ENCODE peak calls at places on chromosomes 3 and 15, in seven cellular contexts. I is ovary; B is activated CD4-positive, alpha-beta T cell treated with anti-CD3 and anti-CD28 coated beads, Interleukin-2, amount 50 U/mL, for 24 hours; G is upper lobe of left lung; U is T-helper 2 cell; C is RPMI7951; R is T-helper 1 cell. L is an unnamed sample.
A peak's percentile ranks its signal among the peaks of the same experiment; 100 is the strongest.

GRCh38 chr3:101725192-101725889 is 927 bp downstream of the CEP97 start:
- DNase-seq in I (peak; percentile 52), B (no peak), G (no peak), U (peak; percentile 9), C (peak; percentile 57), R (peak; percentile 14), L (no peak)

GRCh38 chr3:186109897-186110803 is 1.3 kb upstream of the ETV5 start:
- DNase-seq in I (peak; percentile 36), B (no peak), G (peak; percentile 48), U (no peak), C (peak; percentile 35), R (no peak), L (peak; percentile 82)

GRCh38 chr15:83698294-83698693 is 44.4 kb downstream of the ADAMTSL3 start:
- DNase-seq in I (peak; percentile 25), B (no peak), G (no peak), U (no peak), C (peak; percentile 47), R (no peak), L (no peak)

GRCh38 chr3:28667646-28668376 is 319.2 kb upstream of the AZI2 start:
- DNase-seq in I (peak; percentile 23), B (peak; percentile 31), G (no peak), U (no peak), C (peak; percentile 24), R (no peak), L (peak; percentile 42)

GRCh38 chr3:159236306-159236705 is 434.5 kb downstream of the MFSD1 start:
- DNase-seq in I (no peak), B (no peak), G (no peak), U (no peak), C (peak; percentile 82), R (no peak), L (peak; percentile 11)

GRCh38 chr3:18778094-18778493 is 353.0 kb upstream of the SATB1 start:
- DNase-seq in I (no peak), B (no peak), G (no peak), U (no peak), C (no peak), R (no peak), L (no peak)

GRCh38 chr3:65177879-65178484 is 490.2 kb upstream of the ADAMTS9 start:
- DNase-seq in I (no peak), B (no peak), G (no peak), U (no peak), C (no peak), R (no peak), L (peak; percentile 11)

GRCh38 chr15:34993413-34993812 is 5.3 kb upstream of the ZNF770 start:
- DNase-seq in I (no peak), B (no peak), G (no peak), U (no peak), C (no peak), R (no peak), L (no peak)

GRCh38 chr3:164460851-164461250 is 617.4 kb downstream of the SI start:
- DNase-seq in I (no peak), B (no peak), G (no peak), U (no peak), C (no peak), R (no peak), L (peak; percentile 29)

GRCh38 chr3:109819786-109820185 is 482.4 kb upstream of the DPPA4 start:
- DNase-seq in I (no peak), B (no peak), G (no peak), U (no peak), C (no peak), R (no peak), L (no peak)

GRCh38 chr3:193470710-193471109 is 84.0 kb downstream of the ATP13A4 start:
- DNase-seq in I (no peak), B (no peak), G (no peak), U (no peak), C (no peak), R (no peak), L (no peak)

GRCh38 chr3:64766463-64766862 is 78.7 kb upstream of the ADAMTS9 start:
- DNase-seq in I (no peak), B (no peak), G (no peak), U (no peak), C (no peak), R (no peak), L (no peak)

GRCh38 chr15:47603026-47603425 is 114.3 kb upstream of the SEMA6D start:
- DNase-seq in I (no peak), B (no peak), G (no peak), U (no peak), C (no peak), R (no peak), L (no peak)

GRCh38 chr3:37534940-37535339 is 326.7 kb upstream of the CTDSPL start:
- DNase-seq in I (no peak), B (no peak), G (no peak), U (no peak), C (no peak), R (no peak), L (no peak)

GRCh38 chr3:13411186-13411860 is 8.8 kb downstream of the NUP210 start:
- DNase-seq in I (no peak), B (no peak), G (no peak), U (no peak), C (no peak), R (no peak), L (no peak)

GRCh38 chr3:127068871-127069270 is 86.0 kb downstream of the PLXNA1 start:
- DNase-seq in I (no peak), B (no peak), G (no peak), U (no peak), C (no peak), R (no peak), L (no peak)

GRCh38 chr3:49006591-49007067 is 562 bp upstream of the WDR6 start:
- DNase-seq in I (peak; percentile 81), B (no peak), G (peak; percentile 88), U (no peak), C (peak; percentile 48), R (no peak), L (peak; percentile 50)

GRCh38 chr15:71296032-71296686 is 180.9 kb downstream of the THSD4 start:
- DNase-seq in I (no peak), B (no peak), G (no peak), U (no peak), C (peak; percentile 87), R (no peak), L (peak; percentile 88)

GRCh38 chr3:64454179-64454578 is 228.9 kb upstream of the PRICKLE2 start:
- DNase-seq in I (no peak), B (no peak), G (no peak), U (no peak), C (peak; percentile 42), R (no peak), L (peak; percentile 8)

GRCh38 chr3:153165211-153165815 is 3.3 kb downstream of the RAP2B start:
- DNase-seq in I (no peak), B (no peak), G (no peak), U (no peak), C (peak; percentile 22), R (no peak), L (peak; percentile 7)

GRCh38 chr3:56157693-56158092 is 310.6 kb downstream of the ERC2 start:
- DNase-seq in I (no peak), B (no peak), G (no peak), U (no peak), C (peak; percentile 96), R (no peak), L (peak; percentile 98)

GRCh38 chr15:84840741-84841429 is 23.7 kb downstream of the ALPK3 start:
- DNase-seq in I (peak; percentile 20), B (no peak), G (peak; percentile 81), U (no peak), C (peak; percentile 84), R (no peak), L (peak; percentile 94)

GRCh38 chr3:11407644-11408043 is 135.4 kb downstream of the ATG7 start:
- DNase-seq in I (no peak), B (no peak), G (no peak), U (no peak), C (peak; percentile 41), R (no peak), L (no peak)

GRCh38 chr15:82020588-82020987 is 25.2 kb downstream of the MEX3B start:
- DNase-seq in I (no peak), B (no peak), G (no peak), U (no peak), C (no peak), R (no peak), L (no peak)

GRCh38 chr3:13791501-13792490 is 88.1 kb downstream of the WNT7A start:
- DNase-seq in I (no peak), B (no peak), G (peak; percentile 53), U (no peak), C (no peak), R (no peak), L (no peak)

GRCh38 chr3:14332392-14332791 is 70.0 kb upstream of the SLC6A6 start:
- DNase-seq in I (no peak), B (no peak), G (no peak), U (no peak), C (no peak), R (no peak), L (no peak)

GRCh38 chr3:106688463-106688862 is 688.8 kb upstream of the CCDC54 start:
- DNase-seq in I (no peak), B (no peak), G (no peak), U (no peak), C (peak; percentile 89), R (no peak), L (peak; percentile 92)

GRCh38 chr3:186413615-186414415 is 51.8 kb upstream of the DGKG start:
- DNase-seq in I (peak; percentile 41), B (no peak), G (no peak), U (no peak), C (peak; percentile 15), R (no peak), L (peak; percentile 39)

GRCh38 chr3:141405581-141405980 is 37.3 kb downstream of the ZBTB38 start:
- DNase-seq in I (no peak), B (no peak), G (no peak), U (no peak), C (no peak), R (no peak), L (no peak)

GRCh38 chr3:153760952-153761351 is 360.2 kb upstream of the ARHGEF26 start:
- DNase-seq in I (no peak), B (no peak), G (no peak), U (no peak), C (no peak), R (no peak), L (no peak)

GRCh38 chr3:184316792-184317191 is 2.4 kb downstream of the EIF4G1 start:
- DNase-seq in I (no peak), B (no peak), G (no peak), U (no peak), C (no peak), R (no peak), L (no peak)

GRCh38 chr15:43483306-43484128 is 9.4 kb downstream of the TP53BP1 start:
- DNase-seq in I (no peak), B (no peak), G (no peak), U (no peak), C (peak; percentile 35), R (no peak), L (peak; percentile 42)

GRCh38 chr3:65398953-65399352 is 639.8 kb downstream of the MAGI1 start:
- DNase-seq in I (no peak), B (no peak), G (no peak), U (no peak), C (peak; percentile 20), R (no peak), L (no peak)

GRCh38 chr3:64358176-64358575 is 132.9 kb upstream of the PRICKLE2 start:
- DNase-seq in I (no peak), B (no peak), G (no peak), U (no peak), C (no peak), R (no peak), L (no peak)

GRCh38 chr3:45207471-45207870 is 18.6 kb downstream of the TMEM158 start:
- DNase-seq in I (no peak), B (no peak), G (no peak), U (no peak), C (no peak), R (no peak), L (no peak)

GRCh38 chr3:50675179-50676030 is 678 bp downstream of the DOCK3 start:
- DNase-seq in I (peak; percentile 37), B (peak; percentile 27), G (peak; percentile 90), U (peak; percentile 30), C (no peak), R (peak; percentile 26), L (no peak)